ENCODE peak calls at places on chromosomes 13 and 19, in six cellular contexts. One of them, this sample, is unnamed.

GRCh38 chr19:1369214-1369805 is 14.4 kb upstream of the NDUFS7 start:
- DNase-seq in heart right ventricle: no peak
- DNase-seq in HepG2: no peak
- DNase-seq in suprapubic skin: no peak
- DNase-seq in aorta: no peak
- DNase-seq in right cardiac atrium: no peak
- DNase-seq in this sample: no peak

GRCh38 chr13:67630640-67631039 is 400.5 kb upstream of the PCDH9 start:
- DNase-seq in suprapubic skin: no peak
- DNase-seq in heart right ventricle: no peak
- DNase-seq in right cardiac atrium: no peak
- DNase-seq in aorta: no peak
- DNase-seq in HepG2: no peak
- DNase-seq in this sample: no peak

GRCh38 chr13:32229443-32229842 is 85.7 kb downstream of the ZAR1L start:
- DNase-seq in heart right ventricle: no peak
- DNase-seq in suprapubic skin: no peak
- DNase-seq in right cardiac atrium: no peak
- DNase-seq in aorta: no peak
- DNase-seq in HepG2: no peak
- DNase-seq in this sample: no peak

GRCh38 chr19:29967623-29968022 is 25.6 kb downstream of the URI1 start:
- DNase-seq in suprapubic skin: no peak
- DNase-seq in right cardiac atrium: no peak
- DNase-seq in HepG2: no peak
- DNase-seq in aorta: no peak
- DNase-seq in heart right ventricle: no peak
- DNase-seq in this sample: no peak

GRCh38 chr13:78197231-78197630 is 278.6 kb upstream of the EDNRB start:
- DNase-seq in suprapubic skin: no peak
- DNase-seq in heart right ventricle: no peak
- DNase-seq in aorta: no peak
- DNase-seq in right cardiac atrium: no peak
- DNase-seq in HepG2: no peak
- DNase-seq in this sample: no peak

GRCh38 chr19:19406878-19407639 is 1.6 kb downstream of the GATAD2A start:
- DNase-seq in suprapubic skin: no peak
- DNase-seq in right cardiac atrium: no peak
- DNase-seq in aorta: no peak
- DNase-seq in heart right ventricle: no peak
- DNase-seq in HepG2: peak; percentile 42
- DNase-seq in this sample: no peak

GRCh38 chr13:33349996-33350826 is 64.7 kb upstream of the STARD13 start:
- DNase-seq in HepG2: no peak
- DNase-seq in suprapubic skin: no peak
- DNase-seq in aorta: peak; percentile 89
- DNase-seq in heart right ventricle: peak; percentile 61
- DNase-seq in right cardiac atrium: peak; percentile 87
- DNase-seq in this sample: peak; percentile 65

GRCh38 chr13:77533875-77534788 is 1.4 kb upstream of the SCEL start:
- DNase-seq in aorta: no peak
- DNase-seq in heart right ventricle: no peak
- DNase-seq in HepG2: no peak
- DNase-seq in suprapubic skin: no peak
- DNase-seq in right cardiac atrium: no peak
- DNase-seq in this sample: no peak

GRCh38 chr19:4054471-4055208 is 12.1 kb downstream of the ZBTB7A start:
- DNase-seq in heart right ventricle: no peak
- DNase-seq in aorta: peak; percentile 76
- DNase-seq in suprapubic skin: peak; percentile 76
- DNase-seq in right cardiac atrium: peak; percentile 72
- DNase-seq in HepG2: no peak
- DNase-seq in this sample: no peak

GRCh38 chr13:98571955-98572662 is 4.8 kb downstream of the STK24 start:
- DNase-seq in right cardiac atrium: no peak
- DNase-seq in heart right ventricle: no peak
- DNase-seq in suprapubic skin: no peak
- DNase-seq in HepG2: peak; percentile 39
- DNase-seq in aorta: no peak
- DNase-seq in this sample: no peak

GRCh38 chr19:55578031-55578760 is 2.5 kb downstream of the ZNF579 start:
- DNase-seq in suprapubic skin: no peak
- DNase-seq in HepG2: no peak
- DNase-seq in aorta: no peak
- DNase-seq in right cardiac atrium: peak; percentile 20
- DNase-seq in heart right ventricle: no peak
- DNase-seq in this sample: no peak

GRCh38 chr19:8505680-8506401 is 3.4 kb upstream of the PRAM1 start:
- DNase-seq in right cardiac atrium: peak; percentile 94
- DNase-seq in heart right ventricle: peak; percentile 78
- DNase-seq in aorta: peak; percentile 93
- DNase-seq in HepG2: peak; percentile 58
- DNase-seq in suprapubic skin: no peak
- DNase-seq in this sample: peak; percentile 85

GRCh38 chr13:106318941-106319411 is 216.5 kb downstream of the EFNB2 start:
- DNase-seq in suprapubic skin: no peak
- DNase-seq in HepG2: no peak
- DNase-seq in heart right ventricle: no peak
- DNase-seq in right cardiac atrium: no peak
- DNase-seq in aorta: no peak
- DNase-seq in this sample: no peak

GRCh38 chr19:53991224-53992113 is at the start of gene CACNG6:
- DNase-seq in suprapubic skin: no peak
- DNase-seq in heart right ventricle: no peak
- DNase-seq in HepG2: no peak
- DNase-seq in aorta: no peak
- DNase-seq in right cardiac atrium: peak; percentile 62
- DNase-seq in this sample: no peak

GRCh38 chr13:27839809-27840467 is 47.7 kb downstream of the GSX1 start:
- DNase-seq in heart right ventricle: no peak
- DNase-seq in HepG2: no peak
- DNase-seq in aorta: no peak
- DNase-seq in suprapubic skin: no peak
- DNase-seq in right cardiac atrium: no peak
- DNase-seq in this sample: no peak

GRCh38 chr19:34555447-34555846 is 73.9 kb downstream of the WTIP start:
- DNase-seq in HepG2: peak; percentile 28
- DNase-seq in right cardiac atrium: no peak
- DNase-seq in heart right ventricle: no peak
- DNase-seq in aorta: no peak
- DNase-seq in suprapubic skin: no peak
- DNase-seq in this sample: no peak

GRCh38 chr13:44622259-44622658 is 46.1 kb upstream of the TSC22D1 start:
- DNase-seq in HepG2: no peak
- DNase-seq in right cardiac atrium: no peak
- DNase-seq in heart right ventricle: no peak
- DNase-seq in aorta: no peak
- DNase-seq in suprapubic skin: no peak
- DNase-seq in this sample: no peak

GRCh38 chr19:57465680-57466381 is 8.9 kb upstream of the VN1R1 start:
- DNase-seq in suprapubic skin: no peak
- DNase-seq in right cardiac atrium: no peak
- DNase-seq in HepG2: peak; percentile 57
- DNase-seq in heart right ventricle: no peak
- DNase-seq in aorta: no peak
- DNase-seq in this sample: no peak

GRCh38 chr13:24660023-24660806 is 20.0 kb upstream of the ATP12A start:
- DNase-seq in aorta: no peak
- DNase-seq in heart right ventricle: no peak
- DNase-seq in right cardiac atrium: no peak
- DNase-seq in HepG2: no peak
- DNase-seq in suprapubic skin: no peak
- DNase-seq in this sample: no peak

GRCh38 chr19:31352782-31353651 is 3.8 kb upstream of the TSHZ3 start:
- DNase-seq in HepG2: no peak
- DNase-seq in right cardiac atrium: no peak
- DNase-seq in suprapubic skin: no peak
- DNase-seq in heart right ventricle: no peak
- DNase-seq in aorta: no peak
- DNase-seq in this sample: no peak

GRCh38 chr13:27194895-27195764 is 23.5 kb upstream of the USP12 start:
- DNase-seq in aorta: no peak
- DNase-seq in right cardiac atrium: no peak
- DNase-seq in suprapubic skin: no peak
- DNase-seq in heart right ventricle: no peak
- DNase-seq in HepG2: no peak
- DNase-seq in this sample: no peak

GRCh38 chr13:52348983-52349780 is 56.8 kb downstream of the THSD1 start:
- DNase-seq in right cardiac atrium: no peak
- DNase-seq in HepG2: no peak
- DNase-seq in suprapubic skin: no peak
- DNase-seq in heart right ventricle: no peak
- DNase-seq in aorta: no peak
- DNase-seq in this sample: no peak

GRCh38 chr19:49120325-49120683 is 960 bp downstream of the PPFIA3 start:
- DNase-seq in heart right ventricle: no peak
- DNase-seq in HepG2: no peak
- DNase-seq in right cardiac atrium: no peak
- DNase-seq in suprapubic skin: no peak
- DNase-seq in aorta: no peak
- DNase-seq in this sample: no peak

GRCh38 chr19:55408320-55408836 is 790 bp upstream of the UBE2S start:
- DNase-seq in heart right ventricle: no peak
- DNase-seq in HepG2: no peak
- DNase-seq in aorta: no peak
- DNase-seq in right cardiac atrium: no peak
- DNase-seq in suprapubic skin: no peak
- DNase-seq in this sample: no peak

GRCh38 chr13:51955281-51955771 is 55.9 kb downstream of the ATP7B start:
- DNase-seq in HepG2: no peak
- DNase-seq in aorta: no peak
- DNase-seq in heart right ventricle: no peak
- DNase-seq in suprapubic skin: no peak
- DNase-seq in right cardiac atrium: no peak
- DNase-seq in this sample: no peak

GRCh38 chr19:2291185-2291751 is 9.3 kb upstream of the PEAK3 start:
- DNase-seq in right cardiac atrium: peak; percentile 48
- DNase-seq in HepG2: no peak
- DNase-seq in heart right ventricle: no peak
- DNase-seq in suprapubic skin: no peak
- DNase-seq in aorta: peak; percentile 78
- DNase-seq in this sample: no peak

GRCh38 chr19:3080281-3080680 is 13.9 kb upstream of the GNA11 start:
- DNase-seq in heart right ventricle: no peak
- DNase-seq in suprapubic skin: no peak
- DNase-seq in right cardiac atrium: peak; percentile 69
- DNase-seq in HepG2: no peak
- DNase-seq in aorta: no peak
- DNase-seq in this sample: no peak

GRCh38 chr19:8126008-8126407 is 23.4 kb downstream of the FBN3 start:
- DNase-seq in heart right ventricle: no peak
- DNase-seq in aorta: no peak
- DNase-seq in HepG2: no peak
- DNase-seq in suprapubic skin: no peak
- DNase-seq in right cardiac atrium: no peak
- DNase-seq in this sample: no peak

GRCh38 chr19:35901854-35902661 is at the start of gene HCST:
- DNase-seq in HepG2: no peak
- DNase-seq in suprapubic skin: no peak
- DNase-seq in aorta: no peak
- DNase-seq in right cardiac atrium: no peak
- DNase-seq in heart right ventricle: no peak
- DNase-seq in this sample: no peak

DNA sequence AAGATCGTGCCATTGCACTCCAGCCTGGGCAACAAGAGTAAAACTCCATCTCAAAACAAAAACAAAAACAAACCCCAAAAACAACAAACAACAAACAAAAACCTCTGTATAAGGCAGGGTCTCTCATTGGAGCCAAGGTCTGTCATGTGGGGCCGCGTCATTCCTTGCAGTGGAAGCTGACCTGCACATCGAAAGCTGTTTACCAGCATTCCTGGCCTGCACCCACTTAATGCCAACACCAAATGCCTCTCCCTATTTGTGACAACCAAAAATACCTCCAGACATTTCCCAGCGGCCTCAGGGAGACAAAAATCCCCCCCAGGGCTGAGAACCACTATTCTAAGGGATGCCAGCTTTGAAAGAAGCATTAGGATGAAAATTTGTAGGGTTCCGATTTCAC is 1.2 kb downstream of the CPAMD8 start:
- DNase-seq in heart right ventricle: no peak
- DNase-seq in suprapubic skin: no peak
- DNase-seq in aorta: no peak
- DNase-seq in right cardiac atrium: no peak
- DNase-seq in HepG2: no peak
- DNase-seq in this sample: no peak
- H3K4me1 ChIP-seq in heart right ventricle: no peaks in the 10 kb centered on the region
- H3K4me1 ChIP-seq in suprapubic skin: peaks cover 13% of the 10 kb centered on the region
- H3K4me1 ChIP-seq in aorta: no peaks in the 10 kb centered on the region
- H3K4me1 ChIP-seq in right cardiac atrium: no peaks in the 10 kb centered on the region
- H3K4me1 ChIP-seq in HepG2: no peaks in the 10 kb centered on the region
- H3K4me1 ChIP-seq in this sample: peaks cover 20% of the 10 kb centered on the region

GRCh38 chr19:11356074-11356397 is 804 bp downstream of the PLPPR2 start:
- DNase-seq in suprapubic skin: no peak
- DNase-seq in right cardiac atrium: no peak
- DNase-seq in heart right ventricle: no peak
- DNase-seq in aorta: no peak
- DNase-seq in HepG2: no peak
- DNase-seq in this sample: no peak
- H3K9me3 ChIP-seq in suprapubic skin: no peaks in the 10 kb centered on the region
- H3K9me3 ChIP-seq in right cardiac atrium: no peaks in the 10 kb centered on the region
- H3K9me3 ChIP-seq in heart right ventricle: no peaks in the 10 kb centered on the region
- H3K9me3 ChIP-seq in aorta: no peaks in the 10 kb centered on the region
- H3K9me3 ChIP-seq in HepG2: no peaks in the 10 kb centered on the region
- H3K9me3 ChIP-seq in this sample: no peaks in the 10 kb centered on the region

DNA sequence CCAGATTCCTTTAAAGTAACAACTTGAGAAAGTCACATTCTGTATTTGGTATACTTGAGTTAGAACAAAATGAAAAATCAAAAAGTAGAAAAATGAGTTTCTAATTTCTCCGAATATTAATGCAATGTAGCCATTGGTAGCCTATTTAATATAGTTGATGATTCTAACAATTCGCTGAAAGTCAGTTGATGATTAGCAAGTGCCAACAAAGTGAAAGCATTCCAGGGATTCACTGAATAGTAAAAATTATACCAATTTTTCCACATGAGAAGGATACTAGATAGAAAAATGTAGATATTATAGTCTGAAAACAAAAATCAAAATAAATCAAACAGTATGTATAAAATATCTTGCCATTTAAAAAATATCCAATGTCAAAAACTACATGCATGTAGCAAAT is 117.2 kb downstream of the FREM2 start:
- DNase-seq in HepG2: no peak
- DNase-seq in heart right ventricle: no peak
- DNase-seq in right cardiac atrium: no peak
- DNase-seq in suprapubic skin: no peak
- DNase-seq in aorta: no peak
- DNase-seq in this sample: no peak
- H3K27ac ChIP-seq in HepG2: no peak overlapping the region
- H3K27ac ChIP-seq in heart right ventricle: no peak overlapping the region
- H3K27ac ChIP-seq in right cardiac atrium: no peak overlapping the region
- H3K27ac ChIP-seq in suprapubic skin: no peak overlapping the region
- H3K27ac ChIP-seq in aorta: no peak overlapping the region
- H3K27ac ChIP-seq in this sample: no peak overlapping the region

DNA sequence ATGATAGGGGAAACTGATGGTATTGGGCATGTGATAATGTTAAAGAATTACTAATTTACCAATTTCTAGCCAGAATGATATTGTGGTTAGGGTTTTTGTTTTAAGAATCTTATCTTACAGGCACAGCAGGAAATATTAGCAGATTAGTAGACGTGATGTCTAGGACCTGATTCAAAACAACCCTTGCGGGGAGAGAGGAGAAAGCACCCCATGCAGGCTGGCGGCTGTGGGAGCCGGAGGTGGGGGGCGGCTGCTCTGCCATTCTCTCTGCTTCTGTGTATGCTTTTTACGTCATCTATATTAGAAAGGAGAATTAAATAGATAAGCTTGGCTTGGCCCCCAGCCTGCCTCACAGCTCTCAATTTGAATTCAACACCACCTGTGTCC is 41.5 kb downstream of the MLLT1 start:
- DNase-seq in HepG2: no peak
- DNase-seq in aorta: no peak
- DNase-seq in heart right ventricle: no peak
- DNase-seq in right cardiac atrium: no peak
- DNase-seq in suprapubic skin: no peak
- DNase-seq in this sample: no peak
- H3K4me1 ChIP-seq in HepG2: peaks cover 36% of the 10 kb centered on the region
- H3K4me1 ChIP-seq in aorta: peaks cover 5% of the 10 kb centered on the region
- H3K4me1 ChIP-seq in heart right ventricle: peaks cover 47% of the 10 kb centered on the region
- H3K4me1 ChIP-seq in right cardiac atrium: peaks cover 55% of the 10 kb centered on the region
- H3K4me1 ChIP-seq in suprapubic skin: peaks cover 96% of the 10 kb centered on the region
- H3K4me1 ChIP-seq in this sample: peaks cover 100% of the 10 kb centered on the region